ENCODE peak calls at places on chromosomes 13 and 19, in nine cellular contexts. P is breast epithelium, L is stomach, W is endothelial cell of umbilical vein, A is transverse colon, K is GM12892, R is upper lobe of left lung, D is SK-N-MC, G is suprapubic skin. Z is an unnamed sample.

GRCh38 chr19:3073159-3073563 is 10.9 kb upstream of the TLE5 start:
- DNase-seq in A (peak), K (no peak), R (no peak), G (no peak), W (peak), D (peak), L (no peak), P (no peak), Z (no peak)

GRCh38 chr19:47726467-47726866 is 13.2 kb downstream of the EHD2 start:
- DNase-seq in W (no peak), K (no peak), G (no peak), D (no peak), L (no peak), A (no peak), P (no peak), R (no peak), Z (no peak)

GRCh38 chr13:33281951-33282595 is 3.5 kb downstream of the STARD13 start:
- DNase-seq in K (no peak), D (no peak), A (no peak), R (no peak), L (no peak), P (no peak), W (peak), G (no peak), Z (no peak)

GRCh38 chr13:73825143-73825542 is 309.1 kb downstream of the KLF12 start:
- DNase-seq in W (no peak), G (no peak), D (no peak), A (no peak), P (no peak), K (no peak), L (no peak), R (no peak), Z (no peak)

GRCh38 chr13:100382787-100383186 is 205.8 kb downstream of the GGACT start:
- DNase-seq in W (no peak), D (no peak), K (no peak), G (no peak), L (no peak), A (no peak), P (no peak), R (no peak), Z (no peak)

GRCh38 chr13:106859505-106859904 is 291.6 kb upstream of the ARGLU1 start:
- DNase-seq in P (no peak), A (no peak), G (no peak), L (no peak), K (no peak), R (no peak), D (no peak), W (no peak), Z (no peak)

GRCh38 chr19:38719761-38720558 is 24.3 kb downstream of the CAPN12 start:
- DNase-seq in D (no peak), L (no peak), W (no peak), A (no peak), R (peak), G (no peak), K (no peak), P (peak), Z (no peak)

GRCh38 chr19:54107876-54108490 is 5.3 kb downstream of the NDUFA3 start:
- DNase-seq in P (no peak), D (no peak), R (no peak), W (no peak), L (no peak), A (no peak), K (no peak), G (no peak), Z (peak)

GRCh38 chr13:61128850-61129645 is 286.6 kb downstream of the PCDH20 start:
- DNase-seq in K (no peak), P (no peak), G (no peak), A (no peak), L (no peak), R (no peak), D (no peak), W (no peak), Z (no peak)

DNA sequence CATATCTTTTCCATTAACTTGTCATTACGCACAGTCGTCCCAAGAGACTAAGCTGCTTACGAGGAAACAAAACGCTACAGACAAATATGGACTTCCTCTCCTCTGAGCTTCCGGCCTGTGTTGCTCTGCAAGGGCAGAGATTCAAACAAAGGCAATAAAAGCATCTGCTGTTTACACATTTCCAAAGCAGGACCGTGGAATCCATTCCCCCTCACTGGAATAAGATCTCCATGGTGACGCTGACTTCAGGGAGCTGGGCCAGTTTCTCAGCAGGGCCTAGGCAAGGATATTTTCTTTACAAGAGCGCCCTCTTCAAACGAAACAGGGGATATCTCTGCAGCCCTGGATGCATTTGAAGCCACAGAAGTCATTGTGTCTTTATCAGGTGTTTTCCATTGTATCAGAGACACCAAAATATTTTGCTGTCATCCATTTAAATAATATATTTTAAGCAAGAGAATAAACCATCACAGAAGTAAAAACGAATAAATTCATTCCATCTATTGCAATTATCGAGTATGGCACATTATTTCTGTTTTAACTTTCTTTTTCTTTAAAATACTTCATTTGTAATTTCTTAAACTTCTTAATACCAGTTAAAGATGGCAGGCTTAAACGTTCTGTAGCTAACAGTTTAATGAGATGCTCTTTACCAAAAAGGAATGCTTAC is 177.5 kb downstream of the DCLK1 start:
- DNase-seq in L (peak), D (peak), A (peak), W (peak), K (no peak), G (peak), P (peak), R (no peak), Z (no peak)
- TF ChIP-seq POLR2AphosphoS5 in L (peak), D (no peak), A (peak), W (no peak), K (no peak), G (no peak), P (peak), R (no peak), Z (peak)

DNA sequence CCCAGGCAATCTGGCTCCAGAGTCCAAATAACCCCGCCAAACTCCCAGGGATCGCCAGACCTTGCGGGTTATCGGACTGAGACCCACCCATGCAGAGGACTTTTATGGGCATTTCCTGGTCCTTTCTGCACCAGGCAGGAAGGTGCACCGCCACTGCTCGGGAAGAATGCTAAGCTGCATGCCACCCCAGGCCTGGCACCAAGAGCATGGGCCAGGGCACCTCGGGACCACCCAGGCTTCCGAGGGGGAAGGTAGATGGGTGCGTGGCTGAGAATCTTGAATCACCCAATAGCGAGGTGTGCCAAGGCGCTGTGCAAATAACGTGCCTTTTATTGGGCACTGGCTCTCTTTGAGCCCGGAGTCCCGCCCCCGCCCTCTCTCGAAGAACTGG is 422 bp upstream of the ZNF575 start:
- DNase-seq in L (peak), P (peak), W (no peak), D (no peak), A (peak), R (peak), G (no peak), K (no peak), Z (peak)
- TF ChIP-seq POLR2AphosphoS5 in L (no peak), P (no peak), W (no peak), D (no peak), A (no peak), R (no peak), G (no peak), K (no peak), Z (no peak)

GRCh38 chr19:35267818-35268545 is 780 bp upstream of the USF2 start:
- DNase-seq in K (peak), R (peak), D (no peak), G (no peak), A (peak), P (peak), L (peak), W (peak), Z (peak)
- TF ChIP-seq POLR2AphosphoS5 in K (peak), R (peak), D (peak), G (no peak), A (peak), P (peak), L (peak), W (peak), Z (peak)

DNA sequence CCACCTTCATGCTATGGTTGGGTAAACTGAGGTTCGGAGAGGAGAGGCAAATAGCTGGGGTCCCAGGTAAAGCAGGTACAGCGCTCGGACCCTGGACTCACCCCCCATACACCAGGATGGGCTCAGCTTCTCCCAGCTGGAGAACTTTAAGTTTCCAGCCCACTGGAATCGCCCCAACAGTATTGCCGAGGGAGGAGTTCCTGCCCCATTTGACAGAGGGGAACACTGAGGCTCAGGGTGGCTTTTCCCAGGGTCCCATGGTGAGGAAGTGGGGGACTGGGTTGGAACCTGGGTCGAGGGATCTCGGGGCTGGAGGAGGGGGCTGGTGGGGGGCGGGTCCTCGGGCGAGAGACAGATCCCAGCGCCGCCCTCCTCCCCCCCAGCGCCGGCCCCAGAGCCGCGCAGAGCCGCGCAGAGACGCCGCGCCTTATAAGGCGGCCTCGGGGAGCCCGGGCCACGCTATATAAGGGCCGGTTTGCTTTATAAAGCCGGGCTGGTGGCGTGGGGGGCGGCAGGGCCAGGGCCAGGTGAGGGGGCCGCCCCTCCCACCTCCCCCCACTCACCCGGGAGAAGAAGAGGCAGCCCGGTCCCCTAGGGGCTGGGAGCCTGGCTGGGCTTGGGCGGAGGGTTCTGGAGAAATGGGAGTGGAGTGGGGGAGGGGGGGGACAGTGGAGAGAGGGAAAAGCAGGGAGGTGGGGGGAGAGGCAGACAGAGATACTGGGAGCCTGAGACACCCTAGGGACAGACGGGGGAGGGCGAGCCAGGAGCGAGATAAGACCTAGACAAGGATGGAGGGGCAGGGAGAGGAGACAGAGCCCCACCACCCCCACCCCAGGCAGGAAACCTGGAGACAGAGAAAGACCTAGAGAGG is 1.1 kb downstream of the CNN1 start:
- DNase-seq in L (no peak), P (peak), G (no peak), W (no peak), D (no peak), A (peak), R (peak), K (no peak), Z (no peak)
- TF ChIP-seq POLR2AphosphoS5 in L (no peak), P (peak), G (no peak), W (no peak), D (no peak), A (no peak), R (no peak), K (no peak), Z (no peak)

DNA sequence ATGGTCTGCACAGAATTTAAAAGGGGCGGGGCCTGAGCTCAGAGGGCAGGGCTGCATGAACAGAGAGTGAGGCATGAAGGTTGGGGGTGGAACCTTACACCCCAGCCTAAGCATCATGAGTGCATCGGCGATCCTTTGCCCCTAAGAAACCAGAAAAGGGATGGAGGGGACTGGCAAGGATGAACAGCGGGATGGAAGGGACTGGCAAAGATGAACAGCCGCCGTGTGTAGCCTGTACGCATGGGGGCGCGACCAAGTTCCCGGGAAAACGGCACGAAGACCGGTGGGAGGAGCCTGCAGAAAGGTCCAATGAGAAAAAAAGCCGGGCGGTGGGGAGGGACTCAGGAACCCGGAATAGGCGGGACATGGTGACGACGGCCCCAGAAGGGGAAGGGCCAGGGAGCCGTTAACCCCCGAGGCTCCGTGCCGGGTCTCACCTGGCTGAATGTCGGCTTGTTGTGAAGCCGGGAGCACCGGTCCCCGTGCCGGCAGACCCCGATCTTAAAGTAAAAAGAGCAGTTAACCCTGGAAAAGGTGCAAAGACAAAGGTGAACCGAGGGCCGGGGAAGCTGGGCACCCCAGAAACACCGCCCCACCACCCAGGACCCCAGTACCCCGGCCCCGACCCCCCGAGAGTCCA is 410 bp downstream of the U2AF1L4 start:
- DNase-seq in D (peak), R (peak), P (peak), W (peak), G (peak), L (peak), K (peak), A (peak), Z (peak)
- TF ChIP-seq POLR2AphosphoS5 in D (peak), R (no peak), P (no peak), W (peak), G (no peak), L (peak), K (peak), A (no peak), Z (peak)

GRCh38 chr13:38401276-38401675 is 51.6 kb downstream of the UFM1 start:
- DNase-seq in G (no peak), W (no peak), D (no peak), P (no peak), A (no peak), K (no peak), L (no peak), R (no peak), Z (no peak)

GRCh38 chr13:38395505-38395803 is 45.8 kb downstream of the UFM1 start:
- DNase-seq in W (no peak), K (no peak), A (no peak), P (no peak), D (no peak), R (no peak), L (no peak), G (no peak), Z (no peak)

GRCh38 chr13:38394777-38395504 is 45.3 kb downstream of the UFM1 start:
- DNase-seq in W (no peak), D (no peak), P (no peak), A (no peak), R (no peak), G (no peak), L (no peak), K (no peak), Z (no peak)

GRCh38 chr13:38398810-38399493 is 49.3 kb downstream of the UFM1 start:
- DNase-seq in L (no peak), K (no peak), G (no peak), A (no peak), W (no peak), R (no peak), P (no peak), D (no peak), Z (no peak)

GRCh38 chr13:38399540-38399939 is 49.9 kb downstream of the UFM1 start:
- DNase-seq in K (no peak), W (no peak), G (no peak), R (no peak), D (no peak), P (no peak), A (no peak), L (no peak), Z (no peak)
- TF ChIP-seq POLR2AphosphoS5 in K (no peak), W (no peak), G (no peak), R (no peak), D (no peak), P (no peak), A (no peak), L (no peak), Z (no peak)

GRCh38 chr13:110276553-110276950 is 30.4 kb downstream of the COL4A1 start:
- DNase-seq in G (no peak), D (no peak), L (no peak), W (no peak), K (no peak), A (no peak), P (no peak), R (no peak), Z (no peak)

GRCh38 chr13:110274687-110275086 is 32.3 kb downstream of the COL4A1 start:
- DNase-seq in P (no peak), A (no peak), L (no peak), K (no peak), D (no peak), G (no peak), R (no peak), W (no peak), Z (no peak)

GRCh38 chr13:110277357-110277950 is 29.5 kb downstream of the COL4A1 start:
- DNase-seq in A (no peak), W (no peak), L (no peak), G (no peak), R (no peak), D (no peak), P (no peak), K (no peak), Z (no peak)

GRCh38 chr13:110273254-110273653 is 33.7 kb downstream of the COL4A1 start:
- DNase-seq in K (no peak), P (no peak), G (no peak), L (no peak), W (no peak), D (no peak), R (no peak), A (no peak), Z (no peak)

GRCh38 chr13:110275931-110276552 is 30.9 kb downstream of the COL4A1 start:
- DNase-seq in G (no peak), L (no peak), R (no peak), W (no peak), K (no peak), D (peak), A (no peak), P (no peak), Z (no peak)
- TF ChIP-seq POLR2AphosphoS5 in G (no peak), L (no peak), R (no peak), W (no peak), K (no peak), D (no peak), A (no peak), P (no peak), Z (no peak)

GRCh38 chr19:4650159-4650558 is 10.8 kb downstream of the TNFAIP8L1 start:
- DNase-seq in G (no peak), P (no peak), L (no peak), K (no peak), R (no peak), A (no peak), D (no peak), W (no peak), Z (no peak)

GRCh38 chr19:4649392-4650094 is 10.2 kb downstream of the TNFAIP8L1 start:
- DNase-seq in R (no peak), A (no peak), K (no peak), G (no peak), D (no peak), P (no peak), L (no peak), W (no peak), Z (no peak)

GRCh38 chr19:4652075-4652474 is 12.8 kb downstream of the TNFAIP8L1 start:
- DNase-seq in K (no peak), P (no peak), R (peak), G (no peak), D (no peak), L (no peak), A (no peak), W (no peak), Z (no peak)

GRCh38 chr19:4645718-4646117 is 6.4 kb downstream of the TNFAIP8L1 start:
- DNase-seq in A (no peak), D (no peak), P (no peak), R (no peak), W (no peak), G (no peak), K (no peak), L (no peak), Z (no peak)

GRCh38 chr19:4647676-4648644 is 8.6 kb downstream of the TNFAIP8L1 start:
- DNase-seq in L (no peak), P (peak), R (no peak), A (no peak), D (no peak), K (no peak), W (peak), G (no peak), Z (peak)
- TF ChIP-seq POLR2AphosphoS5 in L (peak), P (no peak), R (peak), A (no peak), D (no peak), K (no peak), W (peak), G (no peak), Z (peak)

GRCh38 chr19:56595548-56595899 is 422 bp downstream of the ZNF71 start:
- DNase-seq in D (no peak), W (no peak), R (no peak), L (no peak), K (no peak), G (no peak), P (no peak), A (no peak), Z (no peak)
- TF ChIP-seq POLR2AphosphoS5 in D (no peak), W (no peak), R (no peak), L (no peak), K (no peak), G (no peak), P (no peak), A (no peak), Z (no peak)

GRCh38 chr13:28717170-28717569 is 1.6 kb downstream of the SLC46A3 start:
- DNase-seq in D (no peak), A (no peak), G (no peak), K (no peak), R (no peak), L (no peak), W (no peak), P (no peak), Z (no peak)

GRCh38 chr13:28719656-28720055 is 886 bp upstream of the SLC46A3 start:
- DNase-seq in L (no peak), G (no peak), K (no peak), A (no peak), P (no peak), R (no peak), D (no peak), W (no peak), Z (no peak)

GRCh38 chr13:28719227-28719562 is 425 bp upstream of the SLC46A3 start:
- DNase-seq in D (no peak), R (no peak), L (no peak), G (no peak), A (no peak), W (no peak), K (no peak), P (no peak), Z (no peak)

GRCh38 chr13:28718538-28719226 is at the start of gene SLC46A3:
- DNase-seq in G (peak), A (peak), D (no peak), W (peak), L (peak), R (peak), P (peak), K (peak), Z (peak)

DNA sequence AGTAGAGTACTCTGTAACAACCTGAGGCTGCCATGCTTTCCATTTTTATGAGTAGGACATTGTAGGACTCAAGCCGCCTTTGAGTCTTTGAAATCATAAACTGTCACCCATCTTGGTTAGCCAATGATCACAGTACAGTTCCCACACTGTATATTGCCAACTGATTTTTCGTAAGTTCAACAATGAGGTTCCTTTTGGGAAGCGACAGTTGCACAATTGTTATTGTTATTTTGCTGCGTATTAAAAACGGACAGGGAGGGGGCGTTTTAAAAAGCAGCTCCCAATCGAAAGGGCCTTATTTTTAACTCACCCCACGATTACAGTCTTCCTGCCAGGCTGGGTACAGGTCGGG is 608 bp downstream of the SLC46A3 start:
- DNase-seq in L (no peak), G (no peak), A (no peak), R (no peak), P (no peak), W (peak), K (no peak), D (no peak), Z (no peak)
- TF ChIP-seq POLR2AphosphoS5 in L (peak), G (no peak), A (no peak), R (peak), P (no peak), W (no peak), K (no peak), D (no peak), Z (no peak)

Z was measured in spleen.